ENCODE peak calls at places on chromosome 17, in five cellular contexts. H, G, E, D and U are unnamed samples.
A peak's percentile ranks its signal among the peaks of the same experiment; 100 is the strongest.

GRCh38 chr17:17269926-17270773 is 10.9 kb downstream of the COPS3 start:
- DNase-seq in H (peak; percentile 50), G (no peak), E (no peak), D (no peak), U (peak; percentile 24)

GRCh38 chr17:32518856-32519768 is 32.3 kb downstream of the CDK5R1 start:
- DNase-seq in H (peak; percentile 86), D (peak; percentile 89), G (no peak), E (peak; percentile 46), U (peak; percentile 98)

GRCh38 chr17:57135026-57135747 is 50.1 kb downstream of the AKAP1 start:
- DNase-seq in E (no peak), G (no peak), D (peak; percentile 52), H (no peak), U (no peak)

GRCh38 chr17:29645516-29646051 is 22.9 kb upstream of the CORO6 start:
- DNase-seq in G (peak; percentile 95), D (no peak), E (no peak), H (no peak), U (no peak)

GRCh38 chr17:35684046-35684802 is 47.2 kb upstream of the RASL10B start:
- DNase-seq in H (no peak), E (no peak), D (no peak), G (no peak), U (peak; percentile 44)

GRCh38 chr17:71741836-71742235 is 379.0 kb upstream of the SOX9 start:
- DNase-seq in H (no peak), G (no peak), D (no peak), E (no peak), U (no peak)

GRCh38 chr17:76570457-76570856 is 15.2 kb downstream of the ST6GALNAC2 start:
- DNase-seq in G (no peak), E (no peak), H (no peak), D (no peak), U (no peak)

GRCh38 chr17:80947200-80947940 is 44.3 kb upstream of the CHMP6 start:
- DNase-seq in H (peak; percentile 4), E (no peak), G (no peak), D (no peak), U (no peak)

GRCh38 chr17:835263-835662 is 53.1 kb downstream of the MRM3 start:
- DNase-seq in G (peak; percentile 52), E (no peak), H (no peak), D (no peak), U (peak; percentile 78)